ENCODE peak calls at places on chromosomes 7 and 10, in ten cellular contexts. M is IMR-90, J is OCI-LY7, Y is Peyer's patch, C is AG04450, K is tibial artery, A is heart left ventricle, Q is spleen, V is thyroid gland, I is SJCRH30. L is an unnamed sample.

GRCh38 chr10:49365675-49366415 is 30.0 kb downstream of the DRGX start:
- DNase-seq in K (no peak), J (no peak), I (no peak), M (no peak), Q (no peak), A (no peak), V (no peak), Y (no peak), C (no peak), L (no peak)

GRCh38 chr7:131501422-131501821 is 55.0 kb downstream of the PODXL start:
- DNase-seq in V (no peak), M (peak), A (no peak), Y (no peak), K (no peak), Q (no peak), I (no peak), J (no peak), C (peak), L (no peak)

GRCh38 chr7:48321319-48322010 is 150.2 kb downstream of the ABCA13 start:
- DNase-seq in A (no peak), I (no peak), C (no peak), Q (no peak), V (no peak), Y (no peak), M (no peak), K (no peak), J (no peak), L (no peak)

GRCh38 chr7:26291699-26292538 is at the start of gene SNX10:
- DNase-seq in V (peak), A (peak), Y (peak), J (peak), I (no peak), Q (peak), K (peak), M (no peak), C (no peak), L (peak)

GRCh38 chr10:22335204-22335956 is 9.9 kb upstream of the SPAG6 start:
- DNase-seq in V (peak), C (no peak), K (peak), Q (peak), A (peak), J (no peak), M (peak), Y (peak), I (no peak), L (peak)

GRCh38 chr7:101857358-101857794 is 40.0 kb downstream of the CUX1 start:
- DNase-seq in Q (no peak), K (no peak), M (no peak), Y (no peak), J (no peak), V (no peak), I (peak), A (no peak), C (no peak), L (no peak)

GRCh38 chr7:112182749-112183148 is 23.4 kb downstream of the DOCK4 start:
- DNase-seq in I (peak), Y (no peak), C (no peak), A (peak), M (no peak), V (peak), Q (no peak), J (no peak), K (no peak), L (no peak)

GRCh38 chr10:70774810-70775678 is 10.1 kb downstream of the TBATA start:
- DNase-seq in Y (peak), A (peak), M (no peak), Q (peak), V (peak), K (peak), I (no peak), C (no peak), J (no peak), L (no peak)

GRCh38 chr10:86411281-86411841 is 44.8 kb upstream of the GRID1 start:
- DNase-seq in C (peak), Y (peak), V (no peak), Q (no peak), A (no peak), M (peak), K (no peak), J (peak), I (no peak), L (no peak)

GRCh38 chr7:52017802-52018679 is 701.4 kb upstream of the COBL start:
- DNase-seq in A (no peak), M (no peak), K (no peak), J (peak), I (peak), V (no peak), Y (peak), Q (no peak), C (no peak), L (no peak)

GRCh38 chr7:778968-779451 is 51.9 kb upstream of the PRKAR1B start:
- DNase-seq in J (no peak), V (peak), I (no peak), M (no peak), C (no peak), Y (no peak), Q (peak), K (no peak), A (peak), L (peak)

GRCh38 chr7:108402865-108403264 is 53.4 kb downstream of the NRCAM start:
- DNase-seq in K (no peak), I (no peak), A (no peak), Q (no peak), Y (no peak), V (no peak), M (no peak), J (no peak), C (no peak), L (no peak)

GRCh38 chr7:151903249-151904032 is 26.5 kb upstream of the PRKAG2 start:
- DNase-seq in Q (peak), I (no peak), J (no peak), M (no peak), C (no peak), A (no peak), K (no peak), Y (no peak), V (no peak), L (no peak)

GRCh38 chr10:88232029-88232895 is 350.9 kb downstream of the RNLS start:
- DNase-seq in J (no peak), Q (no peak), V (peak), A (peak), M (no peak), Y (peak), K (peak), C (no peak), I (no peak), L (peak)

GRCh38 chr10:45624724-45625123 is 47.8 kb downstream of the ZFAND4 start:
- DNase-seq in Y (no peak), C (no peak), I (no peak), J (no peak), Q (no peak), V (no peak), M (no peak), A (no peak), K (no peak), L (no peak)

GRCh38 chr10:29068302-29068701 is 220.6 kb upstream of the LYZL1 start:
- DNase-seq in Q (no peak), J (no peak), C (no peak), I (no peak), A (no peak), Y (no peak), K (no peak), V (no peak), M (no peak), L (no peak)

GRCh38 chr10:58714436-58714835 is 201.8 kb downstream of the BICC1 start:
- DNase-seq in A (no peak), Q (no peak), K (no peak), I (no peak), Y (no peak), M (no peak), J (no peak), V (no peak), C (no peak), L (no peak)

GRCh38 chr7:26048663-26049062 is 103.3 kb upstream of the NFE2L3 start:
- DNase-seq in Q (no peak), M (no peak), J (no peak), V (no peak), Y (no peak), C (no peak), K (no peak), I (no peak), A (no peak), L (no peak)

GRCh38 chr7:8357536-8357935 is 75.9 kb upstream of the NXPH1 start:
- DNase-seq in M (no peak), C (no peak), A (no peak), Q (no peak), V (no peak), J (no peak), I (no peak), K (no peak), Y (no peak), L (no peak)

GRCh38 chr10:15433850-15434537 is 62.9 kb upstream of the FAM171A1 start:
- DNase-seq in J (peak), V (no peak), I (peak), A (no peak), C (peak), Q (no peak), K (no peak), Y (no peak), M (peak), L (no peak)

GRCh38 chr7:387132-388022 is 97.4 kb downstream of the FOXL3 start:
- DNase-seq in Y (peak), V (no peak), Q (peak), C (no peak), I (no peak), K (peak), J (no peak), M (no peak), A (peak), L (peak)

GRCh38 chr7:105257338-105257737 is 131.4 kb downstream of the SRPK2 start:
- DNase-seq in Y (no peak), J (peak), I (no peak), C (no peak), A (no peak), V (no peak), Q (no peak), M (no peak), K (no peak), L (no peak)

GRCh38 chr7:143013897-143014296 is 13.0 kb downstream of the OR9A2 start:
- DNase-seq in K (no peak), I (no peak), A (no peak), V (no peak), Y (no peak), M (peak), C (peak), Q (no peak), J (no peak), L (no peak)

GRCh38 chr7:143012409-143012808 is 14.5 kb downstream of the OR9A2 start:
- DNase-seq in M (no peak), J (no peak), C (no peak), Y (no peak), K (no peak), Q (no peak), A (no peak), I (no peak), V (peak), L (no peak)

GRCh38 chr7:143012001-143012400 is 14.9 kb downstream of the OR9A2 start:
- DNase-seq in M (no peak), A (no peak), J (no peak), Y (no peak), C (no peak), K (no peak), Q (no peak), I (no peak), V (peak), L (no peak)

GRCh38 chr7:143015102-143015501 is 11.8 kb downstream of the OR9A2 start:
- DNase-seq in I (no peak), Y (no peak), A (no peak), Q (no peak), J (peak), M (no peak), C (no peak), K (no peak), V (no peak), L (no peak)

DNA sequence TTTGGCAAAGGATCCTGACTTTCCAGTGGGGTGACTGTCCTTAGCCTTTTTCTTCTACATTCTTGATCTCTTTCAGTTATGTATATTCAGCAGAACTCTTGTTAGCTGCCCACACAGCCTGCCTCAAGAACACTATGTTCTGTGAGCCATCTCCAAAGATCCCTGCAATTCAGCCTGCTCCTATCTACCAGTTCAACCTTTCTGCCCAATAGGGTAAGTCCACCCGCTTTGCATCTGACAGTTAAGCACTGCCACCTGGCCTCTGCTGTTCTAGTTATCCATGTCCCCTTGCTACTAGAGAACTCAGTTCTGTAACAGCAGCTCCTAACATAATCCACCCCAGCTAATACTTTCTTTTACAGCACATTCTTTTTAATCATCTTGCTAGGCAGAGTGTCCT is 13.5 kb downstream of the OR9A2 start:
- DNase-seq in A (no peak), Q (no peak), M (no peak), K (no peak), I (no peak), C (no peak), Y (no peak), J (peak), V (peak), L (no peak)
- H3K27ac ChIP-seq in A (no peak), Q (no peak), M (no peak), K (no peak), I (no peak), C (no peak), Y (no peak), J (peak), V (no peak), L (peak)

GRCh38 chr10:102396751-102397151 is 1.2 kb downstream of the NFKB2 start:
- DNase-seq in K (no peak), C (no peak), V (no peak), Q (no peak), Y (no peak), I (no peak), A (no peak), J (no peak), M (no peak), L (no peak)
- H3K4me3 ChIP-seq in K (no peak), C (peak), V (no peak), Q (peak), Y (peak), I (no peak), A (peak), J (peak), M (no peak), L (peak)

GRCh38 chr7:3234851-3235250 is 66.2 kb upstream of the SDK1 start:
- DNase-seq in K (no peak), V (no peak), C (no peak), I (no peak), J (no peak), A (no peak), Q (peak), Y (no peak), M (no peak), L (no peak)
- H3K27ac ChIP-seq in K (no peak), V (no peak), C (no peak), I (no peak), J (no peak), A (no peak), Q (no peak), Y (no peak), M (no peak), L (no peak)

DNA sequence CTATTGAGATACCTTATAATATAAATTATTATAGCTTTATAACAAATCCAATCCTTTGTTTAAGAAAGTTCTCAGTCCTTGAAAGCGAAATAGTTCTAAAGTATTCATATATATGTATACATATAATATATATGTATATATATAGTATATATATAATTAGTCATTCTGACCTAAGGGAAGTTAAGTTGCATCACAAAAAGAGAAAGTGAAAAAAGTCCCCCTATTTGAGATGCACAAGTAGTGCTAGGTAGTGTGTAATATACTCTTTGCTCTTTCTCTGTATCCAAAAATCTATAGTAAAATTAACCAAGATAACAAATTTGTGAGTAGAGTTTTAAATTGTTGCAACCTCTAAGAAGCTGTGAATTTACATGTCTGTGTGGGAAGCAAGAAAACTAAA is 13.3 kb upstream of the IFIT1B start:
- DNase-seq in Q (no peak), Y (no peak), V (no peak), M (no peak), K (no peak), C (no peak), A (no peak), J (no peak), I (no peak), L (no peak)
- H3K4me3 ChIP-seq in Q (no peak), Y (no peak), V (no peak), M (no peak), K (no peak), C (no peak), A (no peak), J (no peak), I (no peak), L (no peak)

GRCh38 chr7:19024261-19024660 is 93.2 kb downstream of the TWIST1 start:
- DNase-seq in Q (no peak), K (no peak), M (peak), I (no peak), Y (no peak), V (no peak), A (no peak), J (no peak), C (peak), L (no peak)
- H3K27ac ChIP-seq in Q (no peak), K (no peak), M (no peak), I (no peak), Y (no peak), V (no peak), A (no peak), J (no peak), C (peak), L (no peak)

GRCh38 chr10:131569851-131570715 is 258.6 kb upstream of the TCERG1L start:
- DNase-seq in K (no peak), C (no peak), A (no peak), Y (peak), I (no peak), M (no peak), V (no peak), Q (peak), J (no peak), L (peak)

GRCh38 chr10:131571845-131572244 is 260.3 kb upstream of the TCERG1L start:
- DNase-seq in C (no peak), M (no peak), I (no peak), A (no peak), Q (no peak), K (no peak), Y (peak), J (no peak), V (no peak), L (no peak)

GRCh38 chr10:131570716-131571307 is 259.3 kb upstream of the TCERG1L start:
- DNase-seq in I (no peak), Y (peak), K (no peak), J (no peak), M (no peak), A (no peak), Q (no peak), V (no peak), C (no peak), L (no peak)

GRCh38 chr10:131573256-131574215 is 262.0 kb upstream of the TCERG1L start:
- DNase-seq in Y (peak), V (no peak), K (no peak), J (no peak), I (no peak), M (no peak), C (no peak), A (no peak), Q (peak), L (no peak)

DNA sequence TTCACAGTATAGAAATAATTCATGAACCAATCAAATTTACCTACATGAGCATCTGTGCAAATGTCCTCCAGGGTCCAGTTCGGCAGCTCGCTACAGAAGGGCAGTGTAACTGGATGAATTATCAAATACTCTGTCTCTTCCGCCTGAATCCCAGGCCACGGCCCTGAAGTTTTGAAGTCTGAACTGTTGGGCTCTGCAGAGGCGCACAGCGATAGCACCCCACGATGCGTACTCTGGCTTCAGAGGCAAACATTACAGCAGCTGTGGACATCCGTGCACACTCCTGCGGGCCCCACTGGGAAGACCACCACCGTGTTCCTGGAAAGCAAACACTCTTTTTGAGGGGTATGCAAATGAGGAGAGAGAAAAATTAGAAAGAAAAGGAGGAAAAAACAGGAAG is 259.8 kb upstream of the TCERG1L start:
- DNase-seq in C (no peak), V (no peak), J (no peak), K (no peak), I (no peak), Y (peak), Q (no peak), M (no peak), A (no peak), L (no peak)
- H3K4me3 ChIP-seq in C (no peak), V (no peak), J (no peak), K (no peak), I (no peak), Y (no peak), Q (no peak), M (no peak), A (no peak), L (no peak)

GRCh38 chr7:83799333-83799732 is 150.4 kb upstream of the SEMA3E start:
- DNase-seq in I (no peak), K (no peak), Y (no peak), C (no peak), A (no peak), J (no peak), M (no peak), Q (no peak), V (no peak), L (no peak)
- H3K27ac ChIP-seq in I (no peak), K (no peak), Y (no peak), C (no peak), A (no peak), J (no peak), M (no peak), Q (no peak), V (no peak), L (no peak)

DNA sequence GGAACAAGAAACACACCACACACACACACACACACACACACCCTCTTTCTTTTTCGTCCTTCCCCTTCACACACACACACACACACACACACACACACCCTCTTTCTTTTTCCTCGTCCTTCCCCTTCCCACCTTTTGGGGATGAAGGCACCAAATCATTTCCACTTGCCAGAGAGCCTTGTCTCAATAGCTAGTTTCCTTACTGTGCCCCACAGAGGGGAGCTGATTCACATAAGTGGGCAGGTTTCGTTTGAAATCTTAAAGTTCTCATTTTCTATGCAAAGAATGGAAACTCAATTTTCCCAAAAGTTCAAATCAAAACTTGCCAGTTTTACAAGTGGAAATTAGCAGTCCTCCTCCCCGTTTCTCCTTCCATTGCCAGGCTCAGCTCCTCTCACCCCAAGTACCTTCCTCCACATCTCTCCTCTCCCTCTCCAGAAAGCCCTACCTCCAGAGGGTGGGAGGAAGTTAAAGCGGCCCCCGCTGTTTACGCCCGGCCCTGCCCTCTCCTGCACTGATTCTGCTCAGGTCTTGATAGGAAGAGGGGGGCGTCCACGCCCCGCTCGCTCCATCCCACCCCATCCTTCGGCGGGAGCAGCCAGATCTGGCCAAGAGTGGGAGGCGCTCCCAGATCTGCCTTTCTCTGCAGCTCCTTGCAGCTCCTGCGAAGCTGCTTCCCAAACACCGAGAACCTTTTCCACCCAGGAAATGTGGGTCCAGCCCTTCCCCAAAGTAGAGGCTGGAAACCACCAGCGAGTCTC is 1.3 kb downstream of the CTTNBP2 start:
- DNase-seq in K (peak), Q (no peak), V (peak), C (no peak), A (no peak), M (no peak), J (no peak), I (no peak), Y (no peak), L (no peak)
- H3K4me3 ChIP-seq in K (peak), Q (peak), V (peak), C (peak), A (peak), M (peak), J (no peak), I (no peak), Y (peak), L (peak)

GRCh38 chr10:5624701-5625100 is 41.7 kb downstream of the ASB13 start:
- DNase-seq in Q (no peak), V (no peak), I (no peak), K (no peak), M (no peak), J (no peak), C (no peak), Y (no peak), A (no peak), L (no peak)
- H3K27ac ChIP-seq in Q (no peak), V (no peak), I (no peak), K (peak), M (no peak), J (no peak), C (no peak), Y (no peak), A (no peak), L (no peak)

GRCh38 chr10:59904431-59905065 is 1.8 kb downstream of the CCDC6 start:
- DNase-seq in Y (no peak), J (peak), C (no peak), Q (no peak), I (no peak), A (no peak), K (no peak), M (no peak), V (peak), L (no peak)
- H3K4me3 ChIP-seq in Y (peak), J (peak), C (peak), Q (peak), I (peak), A (peak), K (peak), M (peak), V (no peak), L (peak)

L was measured in left lung.